ENCODE peak calls at places on chromosomes 5 and 9, in eight cellular contexts. One of them, this sample, is unnamed.

GRCh38 chr5:100517301-100517974 is 17.7 kb upstream of the FAM174A start:
- DNase-seq in breast epithelium: no peak
- DNase-seq in colonic mucosa: peak
- DNase-seq in Peyer's patch: peak
- DNase-seq in left lung: peak
- DNase-seq in RWPE1: peak
- DNase-seq in coronary artery: no peak
- DNase-seq in OCI-LY7: peak
- DNase-seq in this sample: no peak

GRCh38 chr9:129458155-129458661 is 162.7 kb downstream of the C9orf50 start:
- DNase-seq in breast epithelium: no peak
- DNase-seq in colonic mucosa: no peak
- DNase-seq in Peyer's patch: no peak
- DNase-seq in left lung: peak
- DNase-seq in RWPE1: no peak
- DNase-seq in coronary artery: no peak
- DNase-seq in OCI-LY7: no peak
- DNase-seq in this sample: no peak

GRCh38 chr5:109234381-109234780 is 175.4 kb downstream of the PJA2 start:
- DNase-seq in breast epithelium: no peak
- DNase-seq in colonic mucosa: no peak
- DNase-seq in Peyer's patch: no peak
- DNase-seq in left lung: no peak
- DNase-seq in RWPE1: no peak
- DNase-seq in coronary artery: no peak
- DNase-seq in OCI-LY7: no peak
- DNase-seq in this sample: no peak

GRCh38 chr5:173298213-173298933 is 29.8 kb downstream of the STC2 start:
- DNase-seq in breast epithelium: no peak
- DNase-seq in colonic mucosa: no peak
- DNase-seq in Peyer's patch: no peak
- DNase-seq in left lung: no peak
- DNase-seq in RWPE1: no peak
- DNase-seq in coronary artery: no peak
- DNase-seq in OCI-LY7: no peak
- DNase-seq in this sample: no peak

GRCh38 chr5:2334686-2335085 is 416.8 kb downstream of the IRX2 start:
- DNase-seq in breast epithelium: no peak
- DNase-seq in colonic mucosa: no peak
- DNase-seq in Peyer's patch: no peak
- DNase-seq in left lung: no peak
- DNase-seq in RWPE1: no peak
- DNase-seq in coronary artery: no peak
- DNase-seq in OCI-LY7: no peak
- DNase-seq in this sample: no peak

GRCh38 chr5:115184780-115185179 is 15.1 kb upstream of the TRIM36 start:
- DNase-seq in breast epithelium: no peak
- DNase-seq in colonic mucosa: no peak
- DNase-seq in Peyer's patch: no peak
- DNase-seq in left lung: no peak
- DNase-seq in RWPE1: no peak
- DNase-seq in coronary artery: no peak
- DNase-seq in OCI-LY7: no peak
- DNase-seq in this sample: no peak

GRCh38 chr5:154850255-154851062 is at the start of gene FAXDC2:
- DNase-seq in breast epithelium: peak
- DNase-seq in colonic mucosa: peak
- DNase-seq in Peyer's patch: peak
- DNase-seq in left lung: no peak
- DNase-seq in RWPE1: peak
- DNase-seq in coronary artery: peak
- DNase-seq in OCI-LY7: no peak
- DNase-seq in this sample: no peak

GRCh38 chr5:172478256-172478655 is 23.9 kb upstream of the SH3PXD2B start:
- DNase-seq in breast epithelium: no peak
- DNase-seq in colonic mucosa: no peak
- DNase-seq in Peyer's patch: no peak
- DNase-seq in left lung: no peak
- DNase-seq in RWPE1: no peak
- DNase-seq in coronary artery: no peak
- DNase-seq in OCI-LY7: no peak
- DNase-seq in this sample: no peak

GRCh38 chr5:144325532-144325931 is 154.9 kb downstream of the KCTD16 start:
- DNase-seq in breast epithelium: no peak
- DNase-seq in colonic mucosa: no peak
- DNase-seq in Peyer's patch: no peak
- DNase-seq in left lung: no peak
- DNase-seq in RWPE1: no peak
- DNase-seq in coronary artery: no peak
- DNase-seq in OCI-LY7: no peak
- DNase-seq in this sample: no peak

GRCh38 chr9:70256123-70256551 is 2.6 kb upstream of the SMC5 start:
- DNase-seq in breast epithelium: no peak
- DNase-seq in colonic mucosa: peak
- DNase-seq in Peyer's patch: no peak
- DNase-seq in left lung: no peak
- DNase-seq in RWPE1: peak
- DNase-seq in coronary artery: no peak
- DNase-seq in OCI-LY7: no peak
- DNase-seq in this sample: no peak

GRCh38 chr5:171825046-171825445 is 39.4 kb downstream of the SMIM23 start:
- DNase-seq in breast epithelium: no peak
- DNase-seq in colonic mucosa: no peak
- DNase-seq in Peyer's patch: no peak
- DNase-seq in left lung: no peak
- DNase-seq in RWPE1: no peak
- DNase-seq in coronary artery: no peak
- DNase-seq in OCI-LY7: no peak
- DNase-seq in this sample: no peak

GRCh38 chr5:163789870-163790269 is 284.5 kb downstream of the MAT2B start:
- DNase-seq in breast epithelium: no peak
- DNase-seq in colonic mucosa: no peak
- DNase-seq in Peyer's patch: no peak
- DNase-seq in left lung: no peak
- DNase-seq in RWPE1: peak
- DNase-seq in coronary artery: no peak
- DNase-seq in OCI-LY7: no peak
- DNase-seq in this sample: no peak

GRCh38 chr5:139664273-139664693 is 16.1 kb downstream of the CXXC5 start:
- DNase-seq in breast epithelium: no peak
- DNase-seq in colonic mucosa: no peak
- DNase-seq in Peyer's patch: no peak
- DNase-seq in left lung: peak
- DNase-seq in RWPE1: no peak
- DNase-seq in coronary artery: no peak
- DNase-seq in OCI-LY7: peak
- DNase-seq in this sample: peak

GRCh38 chr9:135884328-135885035 is 22.9 kb downstream of the CAMSAP1 start:
- DNase-seq in breast epithelium: no peak
- DNase-seq in colonic mucosa: no peak
- DNase-seq in Peyer's patch: no peak
- DNase-seq in left lung: no peak
- DNase-seq in RWPE1: no peak
- DNase-seq in coronary artery: peak
- DNase-seq in OCI-LY7: no peak
- DNase-seq in this sample: no peak

GRCh38 chr9:5315187-5315923 is 10.8 kb upstream of the RLN2 start:
- DNase-seq in breast epithelium: no peak
- DNase-seq in colonic mucosa: no peak
- DNase-seq in Peyer's patch: no peak
- DNase-seq in left lung: no peak
- DNase-seq in RWPE1: no peak
- DNase-seq in coronary artery: no peak
- DNase-seq in OCI-LY7: peak
- DNase-seq in this sample: no peak

GRCh38 chr9:5326187-5326586 is 13.5 kb downstream of the RLN1 start:
- DNase-seq in breast epithelium: no peak
- DNase-seq in colonic mucosa: no peak
- DNase-seq in Peyer's patch: no peak
- DNase-seq in left lung: no peak
- DNase-seq in RWPE1: no peak
- DNase-seq in coronary artery: no peak
- DNase-seq in OCI-LY7: no peak
- DNase-seq in this sample: no peak

GRCh38 chr9:5326893-5327548 is 12.7 kb downstream of the RLN1 start:
- DNase-seq in breast epithelium: no peak
- DNase-seq in colonic mucosa: peak
- DNase-seq in Peyer's patch: no peak
- DNase-seq in left lung: peak
- DNase-seq in RWPE1: no peak
- DNase-seq in coronary artery: no peak
- DNase-seq in OCI-LY7: no peak
- DNase-seq in this sample: no peak

GRCh38 chr9:5321058-5321457 is 16.5 kb upstream of the RLN2 start:
- DNase-seq in breast epithelium: no peak
- DNase-seq in colonic mucosa: no peak
- DNase-seq in Peyer's patch: no peak
- DNase-seq in left lung: no peak
- DNase-seq in RWPE1: no peak
- DNase-seq in coronary artery: no peak
- DNase-seq in OCI-LY7: peak
- DNase-seq in this sample: no peak
- TF ChIP-seq CTCF in breast epithelium: no peak
- TF ChIP-seq CTCF in colonic mucosa: no peak
- TF ChIP-seq CTCF in Peyer's patch: no peak
- TF ChIP-seq CTCF in left lung: no peak
- TF ChIP-seq CTCF in RWPE1: no peak
- TF ChIP-seq CTCF in coronary artery: no peak
- TF ChIP-seq CTCF in OCI-LY7: peak
- TF ChIP-seq CTCF in this sample: no peak

GRCh38 chr9:2241875-2242741 is 227.0 kb downstream of the SMARCA2 start:
- DNase-seq in breast epithelium: peak
- DNase-seq in colonic mucosa: peak
- DNase-seq in Peyer's patch: peak
- DNase-seq in left lung: peak
- DNase-seq in RWPE1: peak
- DNase-seq in coronary artery: peak
- DNase-seq in OCI-LY7: peak
- DNase-seq in this sample: peak

GRCh38 chr9:2242778-2243395 is 227.7 kb downstream of the SMARCA2 start:
- DNase-seq in breast epithelium: no peak
- DNase-seq in colonic mucosa: peak
- DNase-seq in Peyer's patch: no peak
- DNase-seq in left lung: no peak
- DNase-seq in RWPE1: no peak
- DNase-seq in coronary artery: no peak
- DNase-seq in OCI-LY7: no peak
- DNase-seq in this sample: no peak

GRCh38 chr9:2243666-2244555 is 228.8 kb downstream of the SMARCA2 start:
- DNase-seq in breast epithelium: no peak
- DNase-seq in colonic mucosa: no peak
- DNase-seq in Peyer's patch: no peak
- DNase-seq in left lung: no peak
- DNase-seq in RWPE1: no peak
- DNase-seq in coronary artery: no peak
- DNase-seq in OCI-LY7: no peak
- DNase-seq in this sample: no peak

GRCh38 chr9:2235623-2236022 is 220.5 kb downstream of the SMARCA2 start:
- DNase-seq in breast epithelium: no peak
- DNase-seq in colonic mucosa: no peak
- DNase-seq in Peyer's patch: no peak
- DNase-seq in left lung: no peak
- DNase-seq in RWPE1: no peak
- DNase-seq in coronary artery: no peak
- DNase-seq in OCI-LY7: no peak
- DNase-seq in this sample: no peak

DNA sequence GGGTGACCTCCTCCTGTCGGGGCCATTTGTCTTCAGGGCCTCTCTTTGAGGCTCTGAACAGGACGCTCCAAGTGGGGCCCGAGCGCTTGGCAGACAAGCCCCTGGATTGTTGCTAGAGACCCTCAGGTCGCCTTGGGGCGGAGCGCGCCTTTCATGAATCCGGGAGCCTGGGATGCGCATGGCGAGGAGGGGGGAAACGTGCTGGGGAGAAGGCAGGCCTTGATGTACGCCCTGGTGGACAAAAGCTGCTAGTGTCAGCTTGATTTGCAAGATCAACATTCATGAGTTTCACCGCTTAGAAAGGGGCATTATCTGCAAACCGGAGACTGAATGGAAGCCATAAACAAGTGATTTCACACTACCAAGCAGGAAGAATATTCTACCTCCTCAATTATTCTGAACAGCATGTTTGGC is 226.3 kb downstream of the SMARCA2 start:
- DNase-seq in breast epithelium: no peak
- DNase-seq in colonic mucosa: peak
- DNase-seq in Peyer's patch: no peak
- DNase-seq in left lung: peak
- DNase-seq in RWPE1: no peak
- DNase-seq in coronary artery: peak
- DNase-seq in OCI-LY7: peak
- DNase-seq in this sample: no peak
- TF ChIP-seq CTCF in breast epithelium: no peak
- TF ChIP-seq CTCF in colonic mucosa: peak
- TF ChIP-seq CTCF in Peyer's patch: no peak
- TF ChIP-seq CTCF in left lung: no peak
- TF ChIP-seq CTCF in RWPE1: no peak
- TF ChIP-seq CTCF in coronary artery: no peak
- TF ChIP-seq CTCF in OCI-LY7: no peak
- TF ChIP-seq CTCF in this sample: peak

DNA sequence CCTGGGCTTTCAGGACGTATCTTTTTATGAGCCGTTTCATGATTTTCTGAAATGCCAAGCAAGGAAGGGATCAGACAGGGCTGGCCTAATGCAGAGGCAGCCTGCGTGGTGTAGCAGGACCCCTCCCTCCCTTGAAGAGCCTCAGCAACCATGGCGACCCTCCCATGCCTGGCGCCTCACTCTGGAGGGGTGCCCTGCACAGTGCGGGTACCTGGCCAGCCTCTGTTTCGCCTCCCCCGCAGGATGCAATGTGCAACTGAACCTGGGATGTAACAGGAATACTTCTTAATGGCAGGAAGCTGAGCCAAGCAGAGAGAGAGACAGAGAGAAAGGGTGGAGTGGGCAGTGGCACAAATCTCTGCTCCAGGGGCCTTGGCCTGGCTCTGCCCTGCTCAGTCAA is 23.3 kb upstream of the SMIM32 start:
- DNase-seq in breast epithelium: no peak
- DNase-seq in colonic mucosa: no peak
- DNase-seq in Peyer's patch: no peak
- DNase-seq in left lung: no peak
- DNase-seq in RWPE1: no peak
- DNase-seq in coronary artery: no peak
- DNase-seq in OCI-LY7: no peak
- DNase-seq in this sample: no peak
- TF ChIP-seq CTCF in breast epithelium: no peak
- TF ChIP-seq CTCF in colonic mucosa: no peak
- TF ChIP-seq CTCF in Peyer's patch: no peak
- TF ChIP-seq CTCF in left lung: no peak
- TF ChIP-seq CTCF in RWPE1: no peak
- TF ChIP-seq CTCF in coronary artery: no peak
- TF ChIP-seq CTCF in OCI-LY7: no peak
- TF ChIP-seq CTCF in this sample: no peak

DNA sequence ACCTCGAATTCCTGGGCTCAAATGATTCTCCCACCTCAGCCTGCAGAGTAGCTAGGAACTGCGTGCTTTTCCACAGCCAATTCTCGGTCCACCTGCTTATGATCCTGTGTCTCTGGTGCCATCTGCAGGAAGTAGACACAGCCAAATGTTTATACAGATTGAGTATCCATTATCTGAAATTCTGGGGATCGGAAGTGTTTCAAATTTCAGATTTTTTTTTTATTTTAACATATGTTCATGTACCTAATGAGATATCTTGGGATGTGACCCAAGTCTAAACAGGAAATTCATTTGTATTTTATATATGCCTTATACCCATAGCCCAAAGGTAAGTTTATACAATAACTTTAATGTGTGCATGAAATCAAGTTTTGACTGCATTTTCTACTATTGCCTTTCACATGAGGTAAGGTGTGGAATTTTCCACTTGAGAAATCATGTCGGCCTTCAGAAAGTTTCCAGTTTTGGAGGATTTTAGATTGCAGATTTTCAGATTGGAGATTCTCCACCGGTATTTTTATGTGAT is 89.5 kb downstream of the ESM1 start:
- DNase-seq in breast epithelium: no peak
- DNase-seq in colonic mucosa: no peak
- DNase-seq in Peyer's patch: no peak
- DNase-seq in left lung: no peak
- DNase-seq in RWPE1: peak
- DNase-seq in coronary artery: no peak
- DNase-seq in OCI-LY7: peak
- DNase-seq in this sample: no peak
- TF ChIP-seq CTCF in breast epithelium: no peak
- TF ChIP-seq CTCF in colonic mucosa: no peak
- TF ChIP-seq CTCF in Peyer's patch: no peak
- TF ChIP-seq CTCF in left lung: peak
- TF ChIP-seq CTCF in RWPE1: peak
- TF ChIP-seq CTCF in coronary artery: no peak
- TF ChIP-seq CTCF in OCI-LY7: peak
- TF ChIP-seq CTCF in this sample: no peak

This sample was measured in CD14-positive monocyte.